ENCODE peak calls at places on chromosomes 4 and X, in seven cellular contexts. E, P, U, I, Q, F and M are unnamed samples.

GRCh38 chrX:81378550-81378949 is 176.6 kb downstream of the SH3BGRL start:
- DNase-seq in I (no peak), F (no peak), Q (no peak), U (no peak), P (no peak), E (no peak), M (no peak)

GRCh38 chr4:56681158-56681848 is at the start of gene HOPX:
- DNase-seq in Q (no peak), F (peak), U (peak), I (peak), P (no peak), E (peak), M (no peak)

GRCh38 chr4:145097331-145097820 is 620 bp downstream of the ANAPC10 start:
- DNase-seq in F (no peak), E (no peak), I (no peak), Q (no peak), P (no peak), U (no peak), M (no peak)

GRCh38 chrX:65878456-65878855 is 161.4 kb downstream of the VSIG4 start:
- DNase-seq in U (no peak), Q (no peak), E (no peak), F (no peak), P (no peak), I (no peak), M (no peak)

GRCh38 chrX:40260123-40260751 is 162.5 kb upstream of the BCOR start:
- DNase-seq in F (no peak), E (no peak), U (peak), P (no peak), Q (no peak), I (no peak), M (no peak)

GRCh38 chr4:143251781-143252180 is 67.1 kb downstream of the USP38 start:
- DNase-seq in U (no peak), P (no peak), Q (no peak), I (peak), F (peak), E (no peak), M (no peak)

GRCh38 chrX:30150196-30150895 is 65.0 kb upstream of the MAGEB2 start:
- DNase-seq in Q (no peak), I (peak), E (no peak), U (no peak), F (no peak), P (no peak), M (no peak)

GRCh38 chr4:112751447-112751846 is 114.5 kb downstream of the LARP7 start:
- DNase-seq in E (no peak), I (no peak), U (no peak), F (no peak), P (no peak), Q (no peak), M (no peak)

GRCh38 chr4:167616471-167616870 is 382.2 kb upstream of the SPOCK3 start:
- DNase-seq in U (no peak), F (no peak), I (no peak), P (no peak), Q (no peak), E (no peak), M (no peak)

GRCh38 chr4:138561906-138562305 is 319.8 kb upstream of the SLC7A11 start:
- DNase-seq in I (no peak), Q (no peak), F (no peak), P (no peak), U (no peak), E (no peak), M (no peak)

GRCh38 chr4:27217261-27217769 is 356.7 kb downstream of the STIM2 start:
- DNase-seq in E (no peak), I (peak), Q (no peak), P (no peak), U (no peak), F (peak), M (no peak)

GRCh38 chr4:22476011-22476410 is 39.9 kb downstream of the ADGRA3 start:
- DNase-seq in I (no peak), U (no peak), Q (no peak), F (no peak), P (no peak), E (no peak), M (no peak)

GRCh38 chr4:32251126-32251525 is 1531.0 kb downstream of the PCDH7 start:
- DNase-seq in U (no peak), Q (no peak), F (no peak), P (no peak), E (no peak), I (no peak), M (no peak)

GRCh38 chr4:6935961-6936360 is 26.3 kb downstream of the TBC1D14 start:
- DNase-seq in U (no peak), P (no peak), I (no peak), Q (no peak), E (no peak), F (no peak), M (no peak)

GRCh38 chrX:39595977-39596376 is 501.8 kb downstream of the BCOR start:
- DNase-seq in U (no peak), E (no peak), F (no peak), I (no peak), P (no peak), Q (no peak), M (no peak)

GRCh38 chr4:157075811-157076577 is at the start of gene GLRB:
- DNase-seq in U (peak), E (peak), F (no peak), P (no peak), Q (no peak), I (peak), M (no peak)

GRCh38 chr4:81628489-81628888 is 156.8 kb upstream of the RASGEF1B start:
- DNase-seq in F (no peak), Q (no peak), U (no peak), E (no peak), I (peak), P (no peak), M (no peak)

GRCh38 chr4:7095611-7096155 is 27.8 kb upstream of the GRPEL1 start:
- DNase-seq in E (no peak), P (no peak), U (no peak), I (no peak), Q (no peak), F (no peak), M (no peak)

GRCh38 chr4:68147079-68147478 is 17.4 kb upstream of the TMPRSS11F start:
- DNase-seq in E (no peak), Q (no peak), U (no peak), P (no peak), F (no peak), I (no peak), M (no peak)

GRCh38 chr4:8181844-8182243 is 17.2 kb upstream of the SH3TC1 start:
- DNase-seq in Q (no peak), P (no peak), U (no peak), I (no peak), F (no peak), E (no peak), M (no peak)

GRCh38 chrX:31656013-31656412 is 584.2 kb upstream of the FTHL17 start:
- DNase-seq in P (no peak), Q (no peak), E (no peak), U (peak), I (peak), F (peak), M (no peak)

GRCh38 chr4:52824603-52825310 is 37.4 kb upstream of the RASL11B start:
- DNase-seq in E (no peak), I (no peak), Q (no peak), U (peak), P (no peak), F (no peak), M (no peak)

GRCh38 chr4:133151301-133151680 is 2.2 kb downstream of the PCDH10 start:
- DNase-seq in I (peak), F (peak), Q (no peak), U (peak), P (no peak), E (no peak), M (no peak)

GRCh38 chr4:24722026-24722568 is 73.3 kb upstream of the SOD3 start:
- DNase-seq in F (no peak), E (no peak), I (no peak), Q (no peak), U (no peak), P (no peak), M (no peak)

GRCh38 chr4:2354127-2354526 is 64.3 kb downstream of the ZFYVE28 start:
- DNase-seq in Q (peak), F (no peak), I (no peak), U (peak), P (no peak), E (no peak), M (no peak)

GRCh38 chr4:81963506-81964020 is 410.2 kb downstream of the HNRNPD start:
- DNase-seq in F (no peak), E (no peak), Q (no peak), P (no peak), I (no peak), U (no peak), M (no peak)

DNA sequence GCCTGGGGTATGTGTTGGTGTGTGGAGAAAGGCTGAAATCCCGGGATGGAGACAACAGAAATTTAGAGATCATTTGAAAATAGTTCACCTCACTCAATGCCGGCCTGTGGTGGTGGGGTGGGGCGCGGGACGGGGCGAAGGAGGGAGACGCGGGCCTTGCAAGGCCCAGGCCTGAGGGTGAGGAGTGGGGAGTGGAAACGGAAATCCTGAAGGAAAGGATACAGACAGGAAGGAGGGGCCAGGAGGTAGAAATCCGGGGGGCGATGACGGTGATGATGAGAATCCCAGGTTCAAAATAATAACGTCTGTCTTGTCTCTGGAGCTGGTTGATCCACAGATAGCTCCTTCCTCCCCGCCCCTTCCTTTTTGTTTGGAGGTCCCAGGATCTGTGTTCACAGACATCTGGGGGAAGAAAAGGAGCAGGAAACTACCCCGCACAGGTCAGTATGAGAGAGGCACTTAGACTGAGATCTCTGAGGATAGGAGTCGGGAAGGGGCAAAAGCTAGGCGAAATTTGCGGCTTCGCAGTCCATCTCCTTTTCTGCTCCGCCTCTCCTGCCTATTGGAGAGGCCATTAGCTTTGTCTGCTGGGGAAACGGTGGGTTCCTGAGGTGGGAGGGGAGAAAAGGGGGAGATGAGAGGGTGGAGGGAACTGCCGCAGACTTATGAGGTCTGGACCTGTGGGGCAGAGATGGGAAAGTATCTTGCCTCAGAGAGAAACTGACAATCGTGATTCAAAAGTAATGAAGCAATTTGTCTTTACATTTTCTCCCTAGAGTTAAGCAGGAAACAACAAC is 760 bp downstream of the TCEAL7 start:
- DNase-seq in Q (no peak), P (no peak), I (no peak), U (peak), E (no peak), F (peak), M (no peak)
- TF ChIP-seq CTCF in Q (no peak), P (no peak), I (no peak), U (no peak), E (no peak), F (no peak), M (no peak)

GRCh38 chrX:82756272-82756671 is 751.8 kb upstream of the POU3F4 start:
- DNase-seq in E (no peak), I (peak), F (no peak), P (no peak), Q (no peak), U (no peak), M (no peak)

DNA sequence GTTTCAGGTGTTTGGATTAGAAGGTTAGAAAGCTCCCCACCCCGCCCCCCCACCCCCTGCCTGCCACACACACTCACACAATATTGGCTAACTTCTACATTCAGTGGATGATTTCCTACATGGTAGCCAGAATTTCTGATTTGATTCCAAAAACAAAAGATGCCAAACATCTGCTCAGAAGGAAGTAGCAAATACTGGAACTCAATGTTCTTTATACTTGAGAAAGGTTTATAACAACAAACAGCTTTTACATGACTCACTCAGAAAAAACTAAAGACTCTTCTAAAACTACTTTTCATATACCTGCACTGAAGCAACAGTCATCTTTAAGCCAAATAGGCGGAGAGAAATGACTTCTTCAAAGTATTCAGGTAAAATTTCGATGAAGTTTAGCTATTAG is 750.5 kb upstream of the POU3F4 start:
- DNase-seq in I (peak), P (no peak), Q (no peak), E (no peak), F (peak), U (no peak), M (no peak)
- TF ChIP-seq CTCF in I (no peak), P (no peak), Q (no peak), E (no peak), F (no peak), U (no peak), M (no peak)

DNA sequence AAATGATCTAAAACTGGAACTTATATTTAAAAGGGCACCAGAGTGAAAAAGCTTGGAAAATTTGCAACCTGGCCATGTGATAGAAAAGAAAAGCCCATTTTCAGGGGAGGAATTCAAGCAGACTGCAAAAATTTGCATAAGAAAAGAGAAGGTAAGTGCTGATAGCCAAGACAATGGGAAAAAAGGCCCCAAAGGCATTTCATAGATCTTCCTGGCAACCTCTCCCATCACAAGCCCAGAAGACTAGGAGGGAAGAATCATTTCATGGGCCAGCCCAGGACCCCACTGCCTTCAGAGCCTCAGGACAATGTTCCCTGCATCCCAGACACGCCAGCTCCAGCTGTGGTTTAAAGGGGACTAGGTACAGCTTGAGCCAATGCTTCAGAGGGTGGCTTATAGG is 887.3 kb upstream of the DIAPH2 start:
- DNase-seq in U (no peak), P (no peak), E (no peak), Q (no peak), F (no peak), I (no peak), M (no peak)
- TF ChIP-seq CTCF in U (no peak), P (no peak), E (no peak), Q (no peak), F (no peak), I (no peak), M (no peak)

GRCh38 chrX:24498181-24498580 is 33.1 kb downstream of the PDK3 start:
- DNase-seq in I (no peak), Q (peak), P (no peak), E (peak), U (peak), F (peak), M (no peak)
- TF ChIP-seq CTCF in I (peak), Q (peak), P (peak), E (peak), U (peak), F (peak), M (no peak)

DNA sequence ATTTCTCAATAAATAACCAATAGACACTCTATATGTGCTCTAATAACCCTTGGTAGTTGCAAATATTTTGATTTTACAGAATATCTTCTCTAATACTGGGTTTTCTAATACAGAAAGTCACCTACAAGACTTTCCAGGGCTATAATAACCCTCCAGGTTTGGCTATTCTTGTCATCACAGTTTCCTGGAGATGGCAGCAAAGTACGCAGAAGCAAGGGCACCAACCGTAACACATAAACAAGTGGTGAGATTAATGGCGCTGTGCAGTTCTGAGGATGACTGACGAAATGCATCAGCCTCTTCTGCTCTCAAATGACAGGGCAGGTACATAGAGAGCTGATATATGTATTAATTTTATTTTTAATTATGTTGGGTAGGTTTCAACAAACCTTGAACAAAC is 122.4 kb downstream of the C4orf33 start:
- DNase-seq in Q (no peak), P (no peak), I (peak), U (peak), E (peak), F (peak), M (no peak)
- TF ChIP-seq CTCF in Q (no peak), P (no peak), I (peak), U (peak), E (no peak), F (peak), M (peak)

GRCh38 chrX:75276666-75277065 is 2.8 kb downstream of the UPRT start:
- DNase-seq in Q (no peak), U (no peak), P (no peak), E (no peak), F (no peak), I (peak), M (no peak)
- TF ChIP-seq CTCF in Q (no peak), U (no peak), P (no peak), E (no peak), F (no peak), I (no peak), M (no peak)

DNA sequence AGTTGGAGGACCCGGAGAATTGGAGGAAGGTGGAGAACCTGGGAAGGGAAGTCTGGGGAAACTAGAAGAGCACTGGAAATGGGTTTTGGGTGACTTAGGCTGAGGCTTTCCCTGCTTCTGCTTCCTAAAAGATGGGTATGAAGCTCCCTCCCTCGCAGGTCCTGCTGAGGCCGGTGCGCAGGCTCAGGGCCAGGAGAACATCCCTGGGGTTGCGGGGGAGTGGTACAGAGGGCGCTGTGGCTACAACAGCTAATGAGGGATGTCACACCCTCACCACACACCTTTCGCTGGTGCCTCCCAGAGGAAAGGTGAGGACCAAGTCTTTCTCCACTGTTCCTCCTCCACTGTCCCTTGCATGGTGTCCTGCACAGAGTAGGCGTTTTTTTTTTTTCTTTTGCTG is 15.8 kb downstream of the APLN start:
- DNase-seq in Q (no peak), I (no peak), U (no peak), F (no peak), E (no peak), P (no peak), M (no peak)
- TF ChIP-seq CTCF in Q (no peak), I (no peak), U (no peak), F (no peak), E (no peak), P (no peak), M (no peak)

GRCh38 chrX:69493193-69493592 is 10.9 kb upstream of the NALF2 start:
- DNase-seq in U (peak), P (no peak), Q (peak), F (no peak), I (no peak), E (peak), M (no peak)
- TF ChIP-seq CTCF in U (peak), P (peak), Q (no peak), F (peak), I (peak), E (no peak), M (no peak)

DNA sequence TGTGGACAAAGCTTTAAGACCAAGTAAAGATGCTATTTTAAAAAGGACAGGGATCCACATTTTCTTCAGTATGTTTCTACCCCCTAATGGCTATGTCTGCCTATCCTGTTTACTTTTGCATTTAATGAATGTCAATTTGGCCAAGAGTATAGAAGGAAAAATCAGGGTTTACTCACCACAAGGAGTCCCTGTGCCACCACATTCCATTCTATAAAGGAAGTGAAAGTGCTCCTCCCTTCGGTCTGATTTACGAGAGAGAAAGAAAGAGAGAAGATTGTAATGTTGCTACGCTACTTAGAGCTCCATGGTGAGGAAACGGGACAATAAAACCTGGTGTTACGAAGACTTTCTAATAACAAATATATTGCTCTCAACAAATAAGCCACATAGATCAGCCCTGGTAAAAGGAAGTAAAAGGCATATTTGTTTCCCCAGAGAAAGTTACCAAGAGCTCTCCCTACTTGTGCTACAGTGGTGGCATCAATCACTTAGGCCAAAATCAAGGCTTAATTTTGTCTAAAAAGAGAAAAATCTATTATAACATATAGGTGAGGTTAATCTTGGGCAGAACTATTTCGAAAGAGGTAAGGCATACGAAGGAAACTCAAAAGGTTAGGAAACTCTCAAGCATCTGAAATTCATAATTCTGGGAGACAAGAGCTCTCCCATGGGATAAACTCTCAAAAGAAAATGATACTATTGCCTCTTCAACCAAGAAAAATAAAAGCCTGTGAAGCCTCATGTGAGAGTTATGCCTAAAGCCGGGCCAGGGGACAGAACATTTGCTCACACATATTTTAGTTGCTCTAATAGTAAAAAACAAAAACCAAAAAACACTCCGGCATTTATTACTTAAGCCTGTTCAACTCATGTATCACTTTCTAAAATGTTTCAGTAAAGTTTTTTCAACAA is 29.5 kb downstream of the TAPT1 start:
- DNase-seq in Q (no peak), I (peak), E (no peak), F (peak), P (no peak), U (peak), M (no peak)
- TF ChIP-seq CTCF in Q (no peak), I (peak), E (no peak), F (peak), P (peak), U (peak), M (peak)